ENCODE peak calls at places on chromosomes 11 and 22, in eight cellular contexts. E, J, H, T, I, K, S and Q are unnamed samples.

GRCh38 chr22:37384691-37385090 is 42.6 kb downstream of the ELFN2 start:
- DNase-seq in E (no peak), J (no peak), H (no peak), T (no peak), I (no peak), K (no peak), S (no peak), Q (no peak)

GRCh38 chr11:118845369-118845768 is 38.3 kb upstream of the CXCR5 start:
- DNase-seq in E (peak; percentile 11), J (no peak), H (no peak), T (no peak), I (no peak), K (no peak), S (peak; percentile 70), Q (peak; percentile 8)

GRCh38 chr22:43521716-43522115 is 109.9 kb downstream of the MPPED1 start:
- DNase-seq in E (peak; percentile 37), J (no peak), H (no peak), T (peak; percentile 17), I (no peak), K (no peak), S (no peak), Q (no peak)

GRCh38 chr22:19477321-19478085 is 1.5 kb downstream of the UFD1 start:
- DNase-seq in E (peak; percentile 4), J (no peak), H (no peak), T (no peak), I (no peak), K (no peak), S (peak; percentile 16), Q (no peak)

GRCh38 chr22:29149841-29150555 is 55.7 kb upstream of the EMID1 start:
- DNase-seq in E (no peak), J (no peak), H (peak; percentile 35), T (peak; percentile 61), I (peak; percentile 22), K (no peak), S (no peak), Q (no peak)

GRCh38 chr22:37609240-37610152 is 862 bp downstream of the GGA1 start:
- DNase-seq in E (peak; percentile 38), J (no peak), H (no peak), T (no peak), I (no peak), K (no peak), S (no peak), Q (no peak)

GRCh38 chr22:48660795-48661740 is 1166.6 kb downstream of the BRD1 start:
- DNase-seq in E (no peak), J (no peak), H (peak; percentile 3), T (no peak), I (no peak), K (no peak), S (no peak), Q (no peak)

GRCh38 chr11:34406413-34406812 is 32.3 kb upstream of the CAT start:
- DNase-seq in E (no peak), J (no peak), H (no peak), T (no peak), I (no peak), K (no peak), S (no peak), Q (no peak)

GRCh38 chr22:34475886-34476285 is 555.6 kb upstream of the LARGE1 start:
- DNase-seq in E (no peak), J (no peak), H (no peak), T (no peak), I (no peak), K (no peak), S (no peak), Q (no peak)

GRCh38 chr22:19055801-19056200 is 66.4 kb downstream of the DGCR2 start:
- DNase-seq in E (no peak), J (no peak), H (no peak), T (peak; percentile 59), I (no peak), K (no peak), S (no peak), Q (no peak)

GRCh38 chr11:82631722-82632630 is 101.7 kb downstream of the FAM181B start:
- DNase-seq in E (no peak), J (no peak), H (no peak), T (no peak), I (no peak), K (no peak), S (peak; percentile 2), Q (no peak)

GRCh38 chr11:126718319-126718718 is 282.3 kb downstream of the KIRREL3 start:
- DNase-seq in E (peak; percentile 19), J (no peak), H (no peak), T (no peak), I (no peak), K (no peak), S (peak; percentile 18), Q (no peak)

GRCh38 chr11:18697581-18697980 is 998 bp upstream of the TMEM86A start:
- DNase-seq in E (no peak), J (no peak), H (no peak), T (no peak), I (no peak), K (no peak), S (no peak), Q (no peak)

GRCh38 chr11:125626381-125626950 is 1.5 kb downstream of the CHEK1 start:
- DNase-seq in E (no peak), J (peak; percentile 7), H (no peak), T (no peak), I (no peak), K (no peak), S (peak; percentile 16), Q (peak; percentile 38)

GRCh38 chr11:12045914-12046635 is 37.6 kb upstream of the DKK3 start:
- DNase-seq in E (no peak), J (no peak), H (no peak), T (no peak), I (no peak), K (no peak), S (peak; percentile 39), Q (no peak)

GRCh38 chr22:46125816-46126770 is 24.2 kb upstream of the PPARA start:
- DNase-seq in E (no peak), J (no peak), H (no peak), T (no peak), I (no peak), K (no peak), S (no peak), Q (no peak)

GRCh38 chr22:37241351-37242142 is 2.5 kb downstream of the RAC2 start:
- DNase-seq in E (no peak), J (no peak), H (no peak), T (no peak), I (no peak), K (no peak), S (no peak), Q (no peak)

GRCh38 chr11:128235958-128236357 is 351.4 kb downstream of the ETS1 start:
- DNase-seq in E (no peak), J (no peak), H (no peak), T (no peak), I (no peak), K (no peak), S (no peak), Q (no peak)

GRCh38 chr11:110897035-110897434 is 184.8 kb upstream of the ARHGAP20 start:
- DNase-seq in E (no peak), J (no peak), H (no peak), T (no peak), I (no peak), K (no peak), S (peak; percentile 80), Q (no peak)

GRCh38 chr11:113796663-113797259 is 17.2 kb downstream of the CLDN25 start:
- DNase-seq in E (peak; percentile 53), J (no peak), H (no peak), T (no peak), I (no peak), K (no peak), S (peak; percentile 34), Q (no peak)

GRCh38 chr11:119320593-119321524 is 3.9 kb upstream of the MCAM start:
- DNase-seq in E (peak; percentile 86), J (peak; percentile 33), H (peak; percentile 80), T (peak; percentile 92), I (peak; percentile 70), K (peak; percentile 39), S (peak; percentile 65), Q (peak; percentile 65)

DNA sequence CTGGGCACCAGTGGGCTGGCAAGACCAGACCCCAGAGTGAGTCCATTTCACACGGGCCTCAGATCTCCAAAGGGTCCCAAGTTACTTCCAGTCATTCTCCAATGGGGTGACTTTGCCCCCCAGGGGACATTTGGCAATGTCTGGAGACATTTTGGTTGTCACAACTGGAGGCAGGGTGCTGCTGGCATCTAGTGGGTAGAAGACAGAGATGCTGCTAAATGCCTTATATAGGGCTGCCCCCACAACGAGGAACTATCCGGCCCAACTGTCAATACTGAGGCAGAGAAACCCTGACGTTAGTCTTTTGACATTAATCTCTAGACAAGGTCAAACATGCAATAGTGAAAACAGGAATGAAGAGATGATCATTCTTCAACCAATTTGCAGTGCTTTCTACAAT is 6.4 kb downstream of the RTN4RL2 start:
- DNase-seq in E (no peak), J (no peak), H (no peak), T (no peak), I (no peak), K (no peak), S (no peak), Q (no peak)
- H3K27me3 ChIP-seq in E (no peaks in the 10 kb centered on the region), J (no peaks in the 10 kb centered on the region), H (no peaks in the 10 kb centered on the region), T (no peaks in the 10 kb centered on the region), I (no peaks in the 10 kb centered on the region), K (no peaks in the 10 kb centered on the region), S (peaks cover 29% of the 10 kb centered on the region), Q (no peaks in the 10 kb centered on the region)

DNA sequence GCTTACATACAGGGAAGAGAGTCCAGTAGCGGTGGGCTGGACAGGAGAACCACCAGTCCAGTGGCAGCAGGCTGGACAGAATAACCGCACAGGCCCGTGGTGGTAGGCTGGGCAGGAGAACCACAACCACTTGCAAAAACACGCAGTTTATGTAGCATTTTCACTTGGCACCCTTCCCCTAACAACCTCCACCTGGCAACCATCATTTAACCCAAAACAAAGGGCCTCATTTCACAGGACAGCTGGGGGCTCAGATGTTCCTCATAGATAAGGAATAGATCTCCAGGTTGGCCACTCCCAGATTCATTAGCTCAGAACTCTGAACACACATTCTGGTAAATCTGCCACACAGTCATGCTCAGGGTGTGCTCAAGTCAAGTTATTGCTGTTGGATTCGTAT is 41.2 kb downstream of the SYTL2 start:
- DNase-seq in E (peak; percentile 60), J (no peak), H (no peak), T (no peak), I (no peak), K (no peak), S (no peak), Q (no peak)
- H3K27me3 ChIP-seq in E (no peaks in the 10 kb centered on the region), J (no peaks in the 10 kb centered on the region), H (no peaks in the 10 kb centered on the region), T (no peaks in the 10 kb centered on the region), I (no peaks in the 10 kb centered on the region), K (no peaks in the 10 kb centered on the region), S (no peaks in the 10 kb centered on the region), Q (no peaks in the 10 kb centered on the region)

GRCh38 chr11:64291746-64292457 is 800 bp downstream of the KCNK4 start:
- DNase-seq in E (no peak), J (no peak), H (no peak), T (no peak), I (no peak), K (no peak), S (no peak), Q (peak; percentile 10)
- H3K27me3 ChIP-seq in E (peaks cover 64% of the 10 kb centered on the region), J (peaks cover 62% of the 10 kb centered on the region), H (peaks cover 73% of the 10 kb centered on the region), T (no peaks in the 10 kb centered on the region), I (peaks cover 63% of the 10 kb centered on the region), K (no peaks in the 10 kb centered on the region), S (peaks cover 66% of the 10 kb centered on the region), Q (no peaks in the 10 kb centered on the region)

DNA sequence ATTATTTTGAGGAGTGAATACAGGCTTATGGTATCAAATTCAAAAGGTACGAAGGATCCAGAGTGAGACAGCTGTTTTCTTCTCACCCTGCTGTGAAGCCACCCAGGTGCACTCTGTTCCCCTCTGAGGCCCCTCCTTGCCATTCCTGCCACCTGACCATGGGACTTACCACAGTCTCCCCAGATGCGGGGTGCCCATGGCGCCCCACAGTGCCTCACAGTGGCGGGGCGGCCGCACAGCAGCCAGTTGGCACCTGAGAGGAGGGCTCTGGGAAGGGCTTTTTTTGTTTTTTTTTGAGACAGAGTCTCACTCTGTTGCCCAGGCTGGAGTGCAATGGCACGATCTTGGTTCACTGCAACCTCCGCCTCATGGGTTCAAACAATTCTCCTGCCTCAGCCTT is 151.7 kb downstream of the CEP164 start:
- DNase-seq in E (no peak), J (no peak), H (no peak), T (no peak), I (peak; percentile 49), K (no peak), S (no peak), Q (no peak)
- H3K27me3 ChIP-seq in E (no peaks in the 10 kb centered on the region), J (no peaks in the 10 kb centered on the region), H (no peaks in the 10 kb centered on the region), T (no peaks in the 10 kb centered on the region), I (no peaks in the 10 kb centered on the region), K (no peaks in the 10 kb centered on the region), S (peaks cover 8% of the 10 kb centered on the region), Q (peaks cover 96% of the 10 kb centered on the region)